ENCODE peak calls at places on chromosomes 13 and 19, in six cellular contexts. A, L, K, E, T and B are unnamed samples.

GRCh38 chr13:32617112-32617511 is 30.9 kb downstream of the PDS5B start:
- DNase-seq in E (no peak), A (no peak), K (no peak), T (no peak), L (no peak), B (no peak)

GRCh38 chr13:83980322-83980721 is 98.0 kb upstream of the SLITRK1 start:
- DNase-seq in A (no peak), T (no peak), L (no peak), E (no peak), K (no peak), B (no peak)

GRCh38 chr13:21435710-21436151 is 23.4 kb downstream of the ZDHHC20 start:
- DNase-seq in L (peak), A (no peak), T (no peak), K (peak), E (peak), B (no peak)

GRCh38 chr13:110700186-110700585 is 5.7 kb downstream of the CARS2 start:
- DNase-seq in E (no peak), A (no peak), K (no peak), L (no peak), T (no peak), B (no peak)

GRCh38 chr13:100825551-100825950 is 151.0 kb upstream of the TMTC4 start:
- DNase-seq in T (no peak), K (no peak), L (no peak), E (no peak), A (no peak), B (no peak)

GRCh38 chr13:114179087-114179658 is at the start of gene CFAP97D2:
- DNase-seq in E (no peak), K (no peak), A (no peak), T (no peak), L (no peak), B (no peak)

GRCh38 chr19:30070198-30070969 is 128.3 kb downstream of the URI1 start:
- DNase-seq in L (no peak), K (no peak), T (peak), A (no peak), E (no peak), B (no peak)

GRCh38 chr13:79423801-79424642 is 18.0 kb upstream of the RBM26 start:
- DNase-seq in T (no peak), K (no peak), A (no peak), L (peak), E (no peak), B (peak)

GRCh38 chr13:67094952-67095351 is 135.2 kb downstream of the PCDH9 start:
- DNase-seq in E (no peak), A (no peak), K (no peak), L (no peak), T (no peak), B (no peak)

GRCh38 chr13:60509601-60510386 is 112.8 kb downstream of the TDRD3 start:
- DNase-seq in A (no peak), K (no peak), E (no peak), T (no peak), L (no peak), B (no peak)

GRCh38 chr19:45816236-45817009 is 1.3 kb upstream of the RSPH6A start:
- DNase-seq in T (no peak), A (no peak), E (no peak), K (no peak), L (no peak), B (no peak)

GRCh38 chr13:30045916-30046704 is 195.7 kb upstream of the UBL3 start:
- DNase-seq in K (no peak), E (no peak), L (peak), A (no peak), T (no peak), B (no peak)

GRCh38 chr13:111531505-111531904 is 211.1 kb downstream of the TEX29 start:
- DNase-seq in A (no peak), T (peak), L (no peak), E (no peak), K (no peak), B (peak)

GRCh38 chr13:27372896-27373295 is 51.5 kb upstream of the GTF3A start:
- DNase-seq in E (no peak), K (no peak), T (no peak), A (peak), L (no peak), B (no peak)

GRCh38 chr19:14091086-14091884 is 734 bp upstream of the SAMD1 start:
- DNase-seq in K (peak), E (no peak), L (no peak), T (peak), A (peak), B (peak)

GRCh38 chr13:77697208-77698103 is at the start of gene SLAIN1:
- DNase-seq in K (peak), E (peak), A (peak), T (peak), L (no peak), B (peak)

GRCh38 chr19:6070179-6071102 is 39.9 kb downstream of the RFX2 start:
- DNase-seq in T (peak), E (no peak), L (no peak), K (no peak), A (no peak), B (no peak)

GRCh38 chr13:31485183-31485582 is 254.1 kb upstream of the RXFP2 start:
- DNase-seq in T (no peak), K (no peak), A (no peak), E (no peak), L (no peak), B (no peak)

GRCh38 chr19:16893686-16893990 is 4.8 kb downstream of the F2RL3 start:
- DNase-seq in A (no peak), T (no peak), E (no peak), K (no peak), L (no peak), B (no peak)

GRCh38 chr13:45448965-45449559 is 15.7 kb upstream of the COG3 start:
- DNase-seq in A (no peak), T (no peak), K (no peak), E (no peak), L (no peak), B (no peak)

GRCh38 chr19:49149652-49150105 is 5.5 kb downstream of the HRC start:
- DNase-seq in T (peak), L (peak), A (peak), E (peak), K (no peak), B (peak)

GRCh38 chr19:35828694-35829301 is 16.2 kb upstream of the PRODH2 start:
- DNase-seq in L (peak), T (peak), E (peak), K (no peak), A (peak), B (peak)

GRCh38 chr19:35055715-35056179 is 14.2 kb downstream of the HPN start:
- DNase-seq in A (no peak), T (no peak), E (no peak), K (no peak), L (no peak), B (no peak)

GRCh38 chr13:113374511-113375175 is 10.7 kb upstream of the GRTP1 start:
- DNase-seq in L (no peak), K (no peak), E (no peak), A (no peak), T (no peak), B (no peak)

GRCh38 chr13:46389985-46390384 is 2.9 kb upstream of the RUBCNL start:
- DNase-seq in K (no peak), L (no peak), T (peak), E (no peak), A (peak), B (no peak)

GRCh38 chr19:9498183-9498902 is at the start of gene ZNF560:
- DNase-seq in L (no peak), E (no peak), A (no peak), T (no peak), K (no peak), B (peak)

GRCh38 chr13:99086869-99087129 is 108.9 kb upstream of the DOCK9 start:
- DNase-seq in E (no peak), T (peak), L (no peak), A (no peak), K (no peak), B (no peak)

GRCh38 chr19:39297931-39298634 is 1.9 kb downstream of the IFNL1 start:
- DNase-seq in E (no peak), K (no peak), A (no peak), T (peak), L (no peak), B (no peak)

GRCh38 chr13:99590519-99591011 is 89.3 kb downstream of the TM9SF2 start:
- DNase-seq in L (peak), E (no peak), T (no peak), A (no peak), K (no peak), B (no peak)

GRCh38 chr13:52862358-52863206 is 14.1 kb upstream of the PCDH8 start:
- DNase-seq in T (no peak), L (no peak), E (no peak), A (peak), K (no peak), B (peak)

GRCh38 chr13:61146158-61146557 is 269.5 kb downstream of the PCDH20 start:
- DNase-seq in L (no peak), A (no peak), T (no peak), E (no peak), K (no peak), B (no peak)

GRCh38 chr19:47523473-47523872 is 8.6 kb upstream of the NAPA start:
- DNase-seq in L (no peak), A (no peak), T (no peak), E (no peak), K (no peak), B (no peak)

GRCh38 chr13:26971990-26972888 is 199.4 kb downstream of the USP12 start:
- DNase-seq in A (peak), L (no peak), K (no peak), E (no peak), T (no peak), B (no peak)